ENCODE peak calls at places on chromosomes 11 and 22, in five cellular contexts. B, H, S, A and T are unnamed samples.
A peak's percentile ranks its signal among the peaks of the same experiment; 100 is the strongest.

GRCh38 chr22:38081941-38082828 is 1.8 kb downstream of the SLC16A8 start:
- DNase-seq in B (no peak), H (no peak), S (no peak), A (no peak), T (no peak)

GRCh38 chr11:87405843-87406242 is 368.1 kb downstream of the TMEM135 start:
- DNase-seq in B (no peak), H (no peak), S (no peak), A (no peak), T (no peak)

GRCh38 chr11:45209904-45210699 is 63.7 kb downstream of the PRDM11 start:
- DNase-seq in B (peak; percentile 91), H (no peak), S (peak; percentile 58), A (no peak), T (peak; percentile 80)

GRCh38 chr11:15106201-15106965 is 8.3 kb upstream of the INSC start:
- DNase-seq in B (no peak), H (no peak), S (peak; percentile 90), A (no peak), T (peak; percentile 83)

GRCh38 chr11:110200241-110200640 is 96.2 kb downstream of the RDX start:
- DNase-seq in B (no peak), H (no peak), S (no peak), A (no peak), T (peak; percentile 76)

GRCh38 chr11:57541099-57541670 is 3.8 kb downstream of the SMTNL1 start:
- DNase-seq in B (no peak), H (no peak), S (no peak), A (no peak), T (no peak)

GRCh38 chr11:12502041-12502440 is 124.7 kb downstream of the PARVA start:
- DNase-seq in B (no peak), H (no peak), S (peak; percentile 54), A (no peak), T (no peak)

GRCh38 chr11:114604886-114605285 is 9.3 kb upstream of the NXPE4 start:
- DNase-seq in B (no peak), H (no peak), S (no peak), A (no peak), T (no peak)

GRCh38 chr11:72301486-72301885 is 57.5 kb upstream of the PHOX2A start:
- DNase-seq in B (no peak), H (no peak), S (no peak), A (no peak), T (no peak)

GRCh38 chr11:17604201-17604912 is 57.3 kb downstream of the OTOG start:
- DNase-seq in B (no peak), H (no peak), S (no peak), A (no peak), T (no peak)

GRCh38 chr11:88428959-88429358 is 91.4 kb upstream of the CTSC start:
- DNase-seq in B (no peak), H (no peak), S (no peak), A (no peak), T (no peak)

GRCh38 chr11:66789097-66789890 is 53.9 kb upstream of the RCE1 start:
- DNase-seq in B (no peak), H (no peak), S (peak; percentile 72), A (no peak), T (no peak)

GRCh38 chr11:73114110-73114834 is 27.8 kb downstream of the FCHSD2 start:
- DNase-seq in B (no peak), H (no peak), S (no peak), A (no peak), T (no peak)

GRCh38 chr11:4672470-4672869 is 25.2 kb downstream of the OR51E2 start:
- DNase-seq in B (no peak), H (no peak), S (peak; percentile 18), A (no peak), T (peak; percentile 2)

GRCh38 chr22:27213291-27213690 is 555.9 kb downstream of the MIAT start:
- DNase-seq in B (peak; percentile 68), H (no peak), S (no peak), A (no peak), T (no peak)

GRCh38 chr22:46762238-46763050 is at the start of gene TBC1D22A:
- DNase-seq in B (peak; percentile 95), H (peak; percentile 76), S (peak; percentile 95), A (peak; percentile 93), T (peak; percentile 95)
- TF ChIP-seq CTCF in B (no peak), H (no peak), S (no peak), A (no peak), T (no peak)

GRCh38 chr11:42974510-42974909 is 337.3 kb upstream of the API5 start:
- DNase-seq in B (no peak), H (no peak), S (no peak), A (peak; percentile 3), T (no peak)
- TF ChIP-seq CTCF in B (no peak), H (no peak), S (no peak), A (no peak), T (no peak)

DNA sequence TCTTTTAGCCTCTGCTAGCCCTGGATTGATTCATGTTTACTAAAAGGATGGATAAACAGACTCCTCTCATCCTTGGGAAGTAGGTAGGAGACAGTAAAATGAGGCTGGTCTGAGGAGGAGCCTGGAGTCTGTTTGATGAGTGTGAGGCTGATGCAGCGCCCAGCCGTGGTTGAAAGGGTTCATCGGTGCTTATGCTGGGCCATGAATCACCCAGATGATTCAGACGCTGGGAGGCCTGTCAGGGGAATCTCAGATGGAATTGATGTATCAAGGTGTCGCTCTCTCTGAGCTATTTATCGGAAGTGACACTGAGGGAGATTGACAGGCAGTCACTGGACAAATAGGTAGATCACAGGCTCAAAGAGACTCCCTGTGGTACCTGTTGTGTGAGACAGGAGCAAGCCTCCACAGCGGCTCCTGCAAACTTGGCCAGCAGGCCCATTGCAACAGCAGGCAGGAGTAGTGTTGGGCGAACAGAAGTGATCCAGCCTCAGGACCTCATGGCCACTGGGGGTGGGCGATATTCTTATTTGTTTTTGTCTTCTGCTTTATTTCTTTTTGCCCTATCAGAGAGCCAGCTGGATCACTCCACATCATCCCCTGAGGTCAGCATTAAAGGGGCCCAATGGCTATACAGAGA is 109.9 kb upstream of the CADM1 start:
- DNase-seq in B (no peak), H (peak; percentile 12), S (peak; percentile 11), A (peak; percentile 42), T (no peak)
- TF ChIP-seq CTCF in B (no peak), H (no peak), S (no peak), A (no peak), T (no peak)

DNA sequence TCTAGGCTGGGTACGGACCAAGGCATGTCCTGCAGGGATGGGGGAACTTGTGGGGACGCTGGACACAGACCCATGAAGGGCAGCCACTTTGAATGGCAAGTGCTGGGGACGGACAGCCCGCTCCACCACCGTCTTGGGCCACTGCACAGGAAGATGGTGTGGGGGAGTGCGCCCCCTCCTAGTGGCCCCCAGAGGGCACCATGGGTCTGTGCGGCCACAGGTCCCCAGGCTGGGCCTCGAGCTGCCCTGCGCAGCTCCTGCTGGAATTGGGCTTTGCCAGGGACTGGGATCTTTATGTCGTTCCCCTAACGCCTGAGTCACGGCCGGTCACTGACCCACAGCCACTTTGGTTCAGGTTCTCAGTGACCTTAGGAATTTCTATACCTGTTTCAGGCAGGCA is 44.4 kb downstream of the NAT10 start:
- DNase-seq in B (no peak), H (no peak), S (no peak), A (peak; percentile 33), T (peak; percentile 27)
- TF ChIP-seq CTCF in B (no peak), H (peak; percentile 53), S (peak; percentile 38), A (peak; percentile 34), T (peak; percentile 40)

GRCh38 chr11:116618461-116618860 is 154.3 kb downstream of the BUD13 start:
- DNase-seq in B (peak; percentile 35), H (no peak), S (no peak), A (no peak), T (no peak)

GRCh38 chr11:116614306-116615210 is 158.2 kb downstream of the BUD13 start:
- DNase-seq in B (peak; percentile 53), H (no peak), S (no peak), A (no peak), T (no peak)

GRCh38 chr11:116613201-116613910 is 159.4 kb downstream of the BUD13 start:
- DNase-seq in B (peak; percentile 64), H (no peak), S (no peak), A (no peak), T (no peak)

GRCh38 chr11:116611998-116612620 is 160.7 kb downstream of the BUD13 start:
- DNase-seq in B (peak; percentile 33), H (no peak), S (no peak), A (no peak), T (no peak)

DNA sequence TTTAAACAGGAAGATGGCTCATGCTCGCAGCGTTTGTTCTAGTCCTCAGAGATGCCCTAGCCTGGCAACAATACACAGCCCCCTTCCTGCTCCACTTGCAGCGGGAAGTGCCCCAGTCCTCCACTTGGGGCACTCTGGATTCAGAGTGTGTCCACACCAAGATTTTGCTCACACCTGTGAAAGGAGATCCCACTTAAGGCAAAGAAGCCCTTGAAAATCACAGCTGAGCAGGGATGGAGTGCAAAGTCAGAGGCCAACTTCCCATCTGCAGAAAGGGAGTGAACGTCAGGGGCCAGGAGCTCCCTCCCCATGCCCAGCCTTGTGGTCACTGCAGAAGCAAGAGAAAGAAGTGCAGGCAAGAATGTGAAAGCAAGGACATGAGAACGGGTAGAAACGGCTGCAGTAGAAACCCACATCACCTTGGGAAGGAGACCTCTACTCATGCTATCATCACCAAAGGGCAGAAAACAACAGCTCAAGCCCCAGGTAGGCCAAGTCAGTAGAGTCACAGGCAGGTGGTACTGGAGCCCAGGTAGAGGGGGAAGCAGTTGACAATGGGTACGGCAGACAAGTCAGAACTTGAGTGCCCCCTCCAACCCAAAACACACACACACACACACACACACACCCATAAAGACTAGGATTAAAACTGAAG is 157.4 kb downstream of the BUD13 start:
- DNase-seq in B (peak; percentile 36), H (no peak), S (no peak), A (no peak), T (no peak)
- TF ChIP-seq CTCF in B (no peak), H (no peak), S (no peak), A (no peak), T (no peak)